ENCODE peak calls at places on chromosomes 4 and X, in seven cellular contexts. U, H, P, O, Q, X and S are unnamed samples.

GRCh38 chrX:64570204-64570603 is 175.0 kb upstream of the MTMR8 start:
- DNase-seq in U (no peak), H (no peak), P (no peak), O (peak; percentile 43), Q (no peak), X (no peak), S (peak; percentile 1)

GRCh38 chr4:826508-827208 is 729 bp upstream of the CPLX1 start:
- DNase-seq in U (peak; percentile 79), H (no peak), P (peak; percentile 90), O (peak; percentile 74), Q (no peak), X (no peak), S (no peak)

GRCh38 chr4:20178902-20179576 is 72.7 kb upstream of the SLIT2 start:
- DNase-seq in U (no peak), H (no peak), P (no peak), O (no peak), Q (no peak), X (no peak), S (no peak)

GRCh38 chr4:25446611-25447010 is 69.5 kb downstream of the ANAPC4 start:
- DNase-seq in U (no peak), H (no peak), P (no peak), O (no peak), Q (no peak), X (no peak), S (no peak)

GRCh38 chr4:77052352-77052751 is 23.4 kb downstream of the CCNI start:
- DNase-seq in U (peak; percentile 52), H (peak; percentile 48), P (no peak), O (peak; percentile 89), Q (peak; percentile 35), X (no peak), S (no peak)

GRCh38 chr4:179698321-179698720 is 2256.1 kb upstream of the AGA start:
- DNase-seq in U (no peak), H (no peak), P (no peak), O (no peak), Q (no peak), X (no peak), S (no peak)

GRCh38 chr4:66609014-66609413 is 936.3 kb downstream of the CENPC start:
- DNase-seq in U (no peak), H (no peak), P (no peak), O (no peak), Q (no peak), X (no peak), S (no peak)

GRCh38 chr4:8318509-8318908 is 49.0 kb downstream of the HTRA3 start:
- DNase-seq in U (no peak), H (no peak), P (no peak), O (peak; percentile 8), Q (no peak), X (no peak), S (no peak)

GRCh38 chrX:153608376-153608775 is 9.4 kb upstream of the CCNQ start:
- DNase-seq in U (no peak), H (no peak), P (no peak), O (no peak), Q (no peak), X (no peak), S (no peak)

GRCh38 chrX:46819136-46819535 is 17.7 kb upstream of the RP2 start:
- DNase-seq in U (no peak), H (no peak), P (no peak), O (no peak), Q (peak; percentile 27), X (no peak), S (no peak)

GRCh38 chr4:63620271-63620670 is 789.0 kb downstream of the TECRL start:
- DNase-seq in U (no peak), H (no peak), P (peak; percentile 50), O (no peak), Q (no peak), X (no peak), S (no peak)

GRCh38 chr4:148205481-148205880 is 236.7 kb downstream of the NR3C2 start:
- DNase-seq in U (no peak), H (no peak), P (no peak), O (no peak), Q (no peak), X (no peak), S (no peak)

GRCh38 chrX:149631293-149632165 is at the start of gene TMEM185A:
- DNase-seq in U (peak; percentile 86), H (peak; percentile 33), P (peak; percentile 88), O (peak; percentile 73), Q (peak; percentile 30), X (no peak), S (peak; percentile 54)

GRCh38 chrX:69317721-69318120 is 152.5 kb upstream of the PJA1 start:
- DNase-seq in U (no peak), H (no peak), P (peak; percentile 1), O (no peak), Q (no peak), X (no peak), S (no peak)

GRCh38 chr4:16590792-16591191 is 307.7 kb downstream of the LDB2 start:
- DNase-seq in U (no peak), H (no peak), P (no peak), O (no peak), Q (no peak), X (no peak), S (no peak)

GRCh38 chr4:38387348-38387747 is 276.7 kb upstream of the KLF3 start:
- DNase-seq in U (no peak), H (no peak), P (peak; percentile 23), O (no peak), Q (peak; percentile 50), X (no peak), S (no peak)

GRCh38 chrX:50853399-50853798 is 39.4 kb upstream of the SHROOM4 start:
- DNase-seq in U (no peak), H (no peak), P (no peak), O (no peak), Q (no peak), X (no peak), S (no peak)

GRCh38 chr4:152103181-152103901 is 342.5 kb upstream of the GATB start:
- DNase-seq in U (no peak), H (no peak), P (no peak), O (no peak), Q (no peak), X (no peak), S (no peak)

GRCh38 chr4:139857021-139857420 is 191.4 kb downstream of the MGST2 start:
- DNase-seq in U (no peak), H (no peak), P (peak; percentile 75), O (no peak), Q (peak; percentile 77), X (no peak), S (peak; percentile 18)

GRCh38 chr4:48546336-48546735 is 56.3 kb downstream of the ZAR1 start:
- DNase-seq in U (no peak), H (peak; percentile 12), P (no peak), O (no peak), Q (peak; percentile 34), X (peak; percentile 8), S (peak; percentile 50)

GRCh38 chr4:74223801-74224200 is 65.9 kb downstream of the MTHFD2L start:
- DNase-seq in U (no peak), H (no peak), P (no peak), O (no peak), Q (no peak), X (no peak), S (no peak)

GRCh38 chrX:110304371-110304770 is 13.5 kb downstream of the AMMECR1 start:
- DNase-seq in U (no peak), H (no peak), P (no peak), O (no peak), Q (no peak), X (no peak), S (no peak)

GRCh38 chr4:623914-624626 is 1.3 kb upstream of the PDE6B start:
- DNase-seq in U (no peak), H (no peak), P (no peak), O (no peak), Q (no peak), X (no peak), S (no peak)

GRCh38 chr4:152369903-152370296 is 166.0 kb downstream of the FBXW7 start:
- DNase-seq in U (no peak), H (no peak), P (no peak), O (no peak), Q (no peak), X (no peak), S (no peak)

GRCh38 chr4:140839888-140840790 is 84.0 kb upstream of the TBC1D9 start:
- DNase-seq in U (no peak), H (no peak), P (no peak), O (no peak), Q (no peak), X (no peak), S (no peak)

DNA sequence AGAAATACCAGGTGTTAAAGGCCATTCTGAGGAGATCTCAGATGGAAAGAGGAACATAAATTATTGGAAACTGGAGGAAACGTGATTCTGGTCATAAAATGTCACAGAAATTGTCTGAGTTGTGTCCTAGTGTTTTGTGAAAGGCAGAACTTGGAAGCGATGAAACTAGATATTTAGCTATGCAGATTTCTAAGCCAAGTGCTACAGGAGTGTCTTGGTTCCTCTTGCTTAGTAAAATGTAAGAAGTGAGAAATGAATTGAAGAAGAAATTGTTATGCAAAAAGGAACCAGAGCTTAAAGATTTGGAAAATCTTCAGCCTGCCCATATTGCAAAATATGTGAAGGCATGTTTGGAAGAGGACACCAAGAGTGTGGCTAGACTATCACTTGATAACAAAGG is 9.6 kb upstream of the CDS1 start:
- DNase-seq in U (no peak), H (no peak), P (no peak), O (no peak), Q (no peak), X (no peak), S (no peak)
- TF ChIP-seq JUND in U (no peak), H (no peak), P (no peak), O (no peak), Q (no peak), X (no peak), S (no peak)

GRCh38 chr4:82756061-82756460 is 42.5 kb downstream of the SCD5 start:
- DNase-seq in U (no peak), H (no peak), P (no peak), O (no peak), Q (no peak), X (no peak), S (no peak)

GRCh38 chr4:82753725-82754410 is 44.7 kb downstream of the SCD5 start:
- DNase-seq in U (no peak), H (no peak), P (no peak), O (no peak), Q (no peak), X (no peak), S (no peak)

GRCh38 chr4:82754546-82755165 is 43.9 kb downstream of the SCD5 start:
- DNase-seq in U (no peak), H (no peak), P (no peak), O (no peak), Q (no peak), X (no peak), S (no peak)

GRCh38 chr4:82748781-82749504 is 49.7 kb downstream of the SCD5 start:
- DNase-seq in U (no peak), H (no peak), P (no peak), O (no peak), Q (no peak), X (no peak), S (no peak)

GRCh38 chr4:82753238-82753637 is 45.4 kb downstream of the SCD5 start:
- DNase-seq in U (no peak), H (no peak), P (peak; percentile 28), O (no peak), Q (no peak), X (no peak), S (no peak)
- TF ChIP-seq JUND in U (no peak), H (no peak), P (no peak), O (no peak), Q (no peak), X (no peak), S (no peak)

GRCh38 chr4:7214359-7214758 is 22.0 kb downstream of the SORCS2 start:
- DNase-seq in U (no peak), H (no peak), P (no peak), O (no peak), Q (no peak), X (no peak), S (no peak)
- TF ChIP-seq JUND in U (no peak), H (no peak), P (no peak), O (no peak), Q (no peak), X (no peak), S (no peak)

GRCh38 chr4:26772096-26772495 is 88.5 kb upstream of the STIM2 start:
- DNase-seq in U (no peak), H (no peak), P (no peak), O (no peak), Q (no peak), X (no peak), S (no peak)
- TF ChIP-seq JUND in U (no peak), H (no peak), P (no peak), O (no peak), Q (no peak), X (no peak), S (no peak)